ENCODE peak calls at places on chromosomes 3 and 15, in six cellular contexts. V is NCI-H1092 treated with DMSO at 0.1 percent for 48 hours; P is NCI-H1105; F is stimulated activated CD4-positive, alpha-beta T cell treated with anti-CD3 and anti-CD28 coated beads, Interleukin-1b, Interleukin-23, amount 100 ng/mL, for 1 hour; J is H54; D is H9. S is an unnamed sample.

GRCh38 chr3:180720012-180720411 is 40.7 kb upstream of the CCDC39 start:
- DNase-seq in V (no peak), P (no peak), F (no peak), J (no peak), D (no peak), S (no peak)

GRCh38 chr3:106339551-106339950 is 470.7 kb upstream of the CBLB start:
- DNase-seq in V (no peak), P (no peak), F (no peak), J (no peak), D (no peak), S (no peak)

GRCh38 chr3:37995652-37996641 is 5.4 kb downstream of the VILL start:
- DNase-seq in V (no peak), P (no peak), F (no peak), J (no peak), D (no peak), S (no peak)

GRCh38 chr15:49830411-49830810 is 209.6 kb downstream of the DTWD1 start:
- DNase-seq in V (no peak), P (no peak), F (no peak), J (no peak), D (no peak), S (no peak)

GRCh38 chr3:174457758-174458157 is 401.4 kb upstream of the NAALADL2 start:
- DNase-seq in V (no peak), P (no peak), F (no peak), J (no peak), D (no peak), S (no peak)

GRCh38 chr3:15948403-15948802 is 150.6 kb upstream of the ANKRD28 start:
- DNase-seq in V (no peak), P (no peak), F (no peak), J (no peak), D (no peak), S (no peak)

GRCh38 chr3:143337387-143337786 is 217.8 kb downstream of the CHST2 start:
- DNase-seq in V (no peak), P (no peak), F (no peak), J (no peak), D (no peak), S (no peak)

GRCh38 chr3:14125193-14126016 is 553 bp downstream of the TMEM43 start:
- DNase-seq in V (peak), P (no peak), F (no peak), J (peak), D (peak), S (no peak)

GRCh38 chr15:80173022-80173759 is 20.4 kb downstream of the FAH start:
- DNase-seq in V (peak), P (peak), F (peak), J (peak), D (peak), S (peak)

GRCh38 chr15:57363661-57364060 is 12.6 kb upstream of the CGNL1 start:
- DNase-seq in V (no peak), P (no peak), F (no peak), J (no peak), D (no peak), S (no peak)

GRCh38 chr15:69762373-69763148 is 309.9 kb downstream of the RPLP1 start:
- DNase-seq in V (no peak), P (no peak), F (no peak), J (no peak), D (peak), S (no peak)

GRCh38 chr3:13707456-13707855 is 158.5 kb downstream of the FBLN2 start:
- DNase-seq in V (no peak), P (no peak), F (no peak), J (no peak), D (peak), S (no peak)

S was measured in NCI-H1436.